ENCODE peak calls at places on chromosome 5, in eight cellular contexts. I is upper lobe of right lung, V is fibroblast of lung, T is progenitor cell of endocrine pancreas, G is cardiac fibroblast, X is B cell, U is coronary artery, R is bronchial epithelial cell. W is an unnamed sample.

GRCh38 chr5:3615217-3615616 is 19.6 kb downstream of the IRX1 start:
- DNase-seq in X (no peak), T (no peak), G (no peak), U (no peak), I (no peak), R (no peak), V (peak), W (no peak)

GRCh38 chr5:107389769-107390168 is 281.0 kb downstream of the EFNA5 start:
- DNase-seq in U (no peak), V (no peak), G (no peak), R (peak), I (no peak), X (no peak), T (no peak), W (no peak)

GRCh38 chr5:171388816-171389168 is 1.1 kb downstream of the NPM1 start:
- DNase-seq in T (no peak), V (peak), R (no peak), X (no peak), U (no peak), I (no peak), G (no peak), W (peak)

GRCh38 chr5:157918811-157919742 is 60.1 kb upstream of the CLINT1 start:
- DNase-seq in X (peak), I (peak), G (peak), V (peak), R (peak), T (no peak), U (no peak), W (no peak)

GRCh38 chr5:35218981-35219380 is 11.3 kb downstream of the PRLR start:
- DNase-seq in U (no peak), T (no peak), V (no peak), I (no peak), G (no peak), X (no peak), R (no peak), W (no peak)

GRCh38 chr5:124630767-124631704 is 115.4 kb downstream of the ZNF608 start:
- DNase-seq in G (no peak), U (no peak), X (no peak), T (no peak), V (peak), I (no peak), R (no peak), W (no peak)

GRCh38 chr5:111635946-111636315 is 121.1 kb downstream of the NREP start:
- DNase-seq in R (no peak), I (no peak), X (no peak), V (peak), G (peak), U (no peak), T (no peak), W (no peak)

GRCh38 chr5:180640765-180641565 is 8.4 kb downstream of the FLT4 start:
- DNase-seq in G (no peak), R (no peak), T (no peak), I (peak), V (no peak), U (no peak), X (no peak), W (no peak)

GRCh38 chr5:53253421-53253871 is 143.9 kb upstream of the MOCS2 start:
- DNase-seq in G (peak), V (peak), T (no peak), I (no peak), R (peak), X (no peak), U (no peak), W (no peak)

GRCh38 chr5:62257018-62257367 is 49.0 kb upstream of the KIF2A start:
- DNase-seq in V (no peak), G (no peak), U (no peak), X (no peak), R (no peak), I (no peak), T (no peak), W (no peak)

GRCh38 chr5:167696558-167697314 is 594.7 kb upstream of the WWC1 start:
- DNase-seq in T (no peak), G (no peak), U (no peak), V (no peak), X (no peak), R (no peak), I (no peak), W (no peak)

GRCh38 chr5:81755320-81755719 is 4.4 kb upstream of the SSBP2 start:
- DNase-seq in I (no peak), X (no peak), R (peak), G (peak), U (peak), V (peak), T (no peak), W (no peak)

GRCh38 chr5:36161317-36161716 is 9.4 kb downstream of the SKP2 start:
- DNase-seq in X (no peak), I (no peak), V (no peak), U (no peak), T (no peak), R (peak), G (no peak), W (no peak)

GRCh38 chr5:84091400-84091799 is 293.3 kb downstream of the EDIL3 start:
- DNase-seq in G (no peak), R (no peak), V (no peak), U (no peak), T (no peak), I (no peak), X (no peak), W (no peak)

GRCh38 chr5:81097733-81098132 is 135.4 kb upstream of the CKMT2 start:
- DNase-seq in U (no peak), V (peak), I (no peak), R (no peak), G (no peak), T (no peak), X (no peak), W (no peak)

GRCh38 chr5:172098883-172099282 is 89.1 kb downstream of the STK10 start:
- DNase-seq in T (no peak), R (no peak), G (no peak), V (no peak), X (no peak), I (no peak), U (no peak), W (no peak)

GRCh38 chr5:76402251-76402879 is 720 bp upstream of the IQGAP2 start:
- DNase-seq in I (peak), R (peak), T (peak), V (peak), U (no peak), G (no peak), X (peak), W (peak)

GRCh38 chr5:73692166-73692640 is 66.2 kb downstream of the ARHGEF28 start:
- DNase-seq in R (peak), V (peak), G (peak), X (no peak), U (no peak), I (no peak), T (no peak), W (no peak)

GRCh38 chr5:151023047-151023615 is 2.7 kb downstream of the GPX3 start:
- DNase-seq in T (no peak), X (no peak), I (no peak), U (peak), R (peak), G (peak), V (peak), W (no peak)

GRCh38 chr5:151406322-151406947 is 41.0 kb upstream of the SLC36A1 start:
- DNase-seq in G (peak), I (no peak), X (no peak), T (no peak), V (no peak), R (peak), U (no peak), W (no peak)

GRCh38 chr5:146565764-146566163 is 49.8 kb upstream of the GPR151 start:
- DNase-seq in V (peak), I (no peak), R (peak), U (no peak), X (no peak), G (peak), T (peak), W (peak)

GRCh38 chr5:15009420-15009819 is 137.8 kb upstream of the ANKH start:
- DNase-seq in X (no peak), R (peak), V (peak), G (peak), T (no peak), U (no peak), I (no peak), W (no peak)

GRCh38 chr5:122187426-122187825 is 58.1 kb downstream of the ZNF474 start:
- DNase-seq in X (no peak), R (peak), T (no peak), U (no peak), I (no peak), V (peak), G (peak), W (no peak)

GRCh38 chr5:138536665-138537315 is 6.2 kb downstream of the ETF1 start:
- DNase-seq in R (no peak), G (peak), I (no peak), T (no peak), V (peak), U (no peak), X (no peak), W (no peak)
- TF ChIP-seq CTCF in R (peak), G (peak), I (peak), T (peak), V (peak), U (no peak), X (peak), W (peak)

GRCh38 chr5:110021251-110021650 is 331.5 kb downstream of the MAN2A1 start:
- DNase-seq in R (no peak), V (no peak), X (no peak), T (no peak), I (no peak), U (no peak), G (no peak), W (no peak)
- TF ChIP-seq CTCF in R (no peak), V (no peak), X (no peak), T (no peak), I (no peak), U (no peak), G (no peak), W (no peak)

DNA sequence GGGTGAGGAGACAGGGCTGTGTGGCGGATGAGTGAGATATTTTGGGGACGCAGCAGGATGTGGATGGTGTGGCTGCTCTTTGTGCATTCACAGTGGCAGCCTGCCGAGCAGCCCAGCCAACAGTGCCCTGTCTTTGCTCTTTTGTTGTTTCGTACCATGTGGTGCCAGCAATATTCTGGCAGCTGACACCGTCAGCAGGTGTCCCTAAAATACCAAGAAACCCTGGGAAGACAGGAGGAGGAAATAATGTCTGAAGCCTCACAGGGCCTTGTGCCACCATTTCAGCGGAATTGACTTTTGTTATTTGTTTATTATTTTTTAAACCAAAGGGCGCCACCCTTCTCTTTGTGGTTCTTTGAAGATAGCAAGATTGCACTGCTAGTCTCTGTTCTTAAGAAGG is 141.4 kb downstream of the CCDC192 start:
- DNase-seq in G (no peak), V (no peak), R (no peak), I (no peak), T (no peak), X (no peak), U (no peak), W (no peak)
- TF ChIP-seq CTCF in G (no peak), V (no peak), R (no peak), I (no peak), T (no peak), X (no peak), U (no peak), W (no peak)

GRCh38 chr5:174816858-174817257 is 92.5 kb downstream of the MSX2 start:
- DNase-seq in T (no peak), V (no peak), G (no peak), R (no peak), X (no peak), I (no peak), U (no peak), W (no peak)
- TF ChIP-seq CTCF in T (peak), V (peak), G (peak), R (no peak), X (no peak), I (peak), U (no peak), W (peak)

DNA sequence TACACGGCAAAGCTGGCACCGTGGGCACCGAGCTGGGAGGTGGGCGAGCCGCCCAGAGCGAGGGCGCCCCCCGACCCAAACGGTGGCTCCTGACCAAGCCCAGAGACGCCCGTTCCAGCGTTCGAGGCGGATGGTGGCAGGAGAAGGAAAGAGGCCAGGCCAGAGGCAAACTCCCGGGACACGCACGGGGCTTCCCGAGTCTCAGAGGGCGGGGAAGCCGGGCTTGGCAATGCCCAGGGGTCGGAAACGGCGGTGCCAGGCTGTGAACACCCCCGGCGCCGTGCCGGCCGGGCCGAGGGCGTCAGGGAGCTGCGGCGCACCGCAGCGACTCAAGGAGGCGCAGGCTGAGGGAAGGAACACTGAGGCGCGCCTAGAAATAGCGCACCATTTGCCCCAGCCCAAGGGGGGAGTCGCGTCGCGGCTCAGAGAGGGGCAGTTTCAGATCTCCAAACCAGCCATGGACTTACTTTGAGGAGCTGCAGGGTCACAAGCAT is 397 bp downstream of the SPRY4 start:
- DNase-seq in V (no peak), X (peak), G (no peak), T (peak), R (no peak), U (peak), I (peak), W (no peak)
- TF ChIP-seq CTCF in V (peak), X (peak), G (peak), T (peak), R (peak), U (no peak), I (peak), W (no peak)

DNA sequence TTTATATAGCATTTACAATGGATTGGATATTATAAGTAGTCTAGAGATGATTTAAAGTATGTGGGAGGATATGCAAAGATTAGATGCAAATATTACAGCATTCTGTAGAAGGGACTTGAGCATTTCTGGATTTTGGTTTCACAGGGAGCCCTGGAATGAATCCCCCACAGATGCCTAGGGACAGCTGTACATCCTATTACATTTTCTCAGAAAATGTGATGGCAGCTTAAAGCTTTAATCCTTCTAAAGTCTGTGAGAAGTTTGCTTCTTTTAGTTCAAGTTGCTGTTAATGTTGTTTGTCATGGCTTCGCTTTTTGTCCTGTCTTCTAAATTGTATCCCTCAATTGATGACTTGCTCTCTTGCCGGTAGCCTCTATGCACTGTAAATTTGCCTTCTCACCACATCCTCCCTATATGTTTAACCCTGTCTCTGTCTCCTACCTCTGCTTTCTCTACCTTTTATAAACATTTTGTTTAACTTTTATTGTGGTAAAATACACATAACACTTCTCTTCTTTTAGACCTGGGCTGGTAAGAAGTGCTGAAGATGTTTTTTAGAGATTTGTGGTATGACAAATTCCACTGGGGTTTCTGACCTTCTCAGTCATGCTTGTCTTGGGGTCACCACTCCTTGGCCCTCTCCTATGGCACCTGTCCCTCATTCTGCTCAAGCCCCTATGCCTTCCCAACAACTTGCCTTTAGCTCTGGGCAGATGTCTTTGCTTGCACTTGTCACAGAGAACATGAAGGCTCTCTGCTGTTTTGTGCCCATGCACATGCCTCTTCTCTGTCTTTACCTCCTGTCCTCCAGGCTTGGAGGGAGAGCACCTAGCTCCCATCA is 37.9 kb downstream of the LNPEP start:
- DNase-seq in T (no peak), G (no peak), U (no peak), X (no peak), R (no peak), I (no peak), V (no peak), W (no peak)
- TF ChIP-seq CTCF in T (no peak), G (no peak), U (no peak), X (no peak), R (no peak), I (no peak), V (no peak), W (no peak)

DNA sequence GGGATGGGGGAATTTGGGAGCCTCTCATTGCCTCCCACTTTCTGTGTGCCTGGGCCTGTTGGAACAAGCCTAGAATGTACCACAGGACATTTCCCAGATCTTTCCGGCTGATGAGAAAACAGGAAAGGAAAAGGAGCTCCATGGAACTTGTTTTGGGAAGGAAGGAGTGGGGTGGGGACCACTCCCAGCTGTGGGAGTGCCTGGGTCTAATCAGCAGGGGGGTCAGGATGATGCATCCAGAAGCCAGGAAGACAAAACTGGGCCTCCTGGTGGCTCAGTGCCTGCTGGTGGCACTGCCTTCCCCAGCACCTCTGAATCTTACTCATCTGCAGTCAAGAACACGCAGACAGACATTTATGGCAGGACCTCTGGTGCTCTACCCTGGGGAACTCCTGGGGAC is 2.8 kb downstream of the SMIM33 start:
- DNase-seq in V (no peak), I (no peak), R (peak), T (no peak), U (no peak), X (no peak), G (peak), W (no peak)
- TF ChIP-seq CTCF in V (no peak), I (no peak), R (peak), T (no peak), U (no peak), X (no peak), G (no peak), W (no peak)

DNA sequence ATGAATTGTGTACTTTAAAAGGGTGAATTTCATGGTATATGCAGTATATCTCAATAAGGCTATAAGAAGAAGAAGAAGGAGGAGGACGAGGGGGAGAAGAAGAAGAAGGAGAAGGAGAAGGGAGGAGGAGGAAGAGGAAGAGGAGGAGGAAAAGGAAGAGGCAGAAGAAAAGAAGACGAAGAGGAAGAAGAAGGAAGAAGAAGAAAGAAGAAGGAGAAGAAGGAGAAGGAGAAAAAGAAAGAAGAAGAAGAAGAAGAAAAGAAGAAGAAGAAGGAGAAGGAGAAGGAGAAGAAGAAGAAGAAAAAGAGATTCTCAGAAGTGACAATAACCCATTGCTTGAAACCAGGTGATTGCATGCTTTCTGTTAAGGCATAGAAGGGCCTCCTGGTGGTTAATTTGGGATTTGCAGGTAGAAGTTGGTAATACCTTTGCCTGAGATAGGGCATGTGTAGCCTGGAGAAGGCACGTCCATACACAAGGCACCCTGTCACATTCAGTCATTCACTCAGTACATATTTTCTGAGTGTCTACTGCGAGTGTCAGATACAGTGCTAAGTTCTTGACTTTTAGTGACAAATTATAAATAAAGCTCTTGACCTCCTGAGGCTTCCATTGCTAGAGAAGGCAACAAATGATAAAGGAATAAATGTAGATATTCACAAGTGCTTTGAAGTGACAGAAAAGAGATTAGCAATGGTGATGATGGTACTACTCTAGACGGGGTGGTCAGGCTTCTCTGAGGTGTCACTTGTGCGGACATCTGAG is 231.3 kb downstream of the NPR3 start:
- DNase-seq in U (no peak), G (peak), R (peak), T (peak), V (peak), I (no peak), X (no peak), W (peak)
- TF ChIP-seq CTCF in U (no peak), G (peak), R (peak), T (peak), V (peak), I (peak), X (peak), W (peak)

GRCh38 chr5:9698849-9699240 is 68.7 kb upstream of the TAS2R1 start:
- DNase-seq in T (no peak), X (no peak), U (no peak), G (no peak), V (no peak), R (no peak), I (no peak), W (no peak)
- TF ChIP-seq CTCF in T (no peak), X (no peak), U (no peak), G (no peak), V (no peak), R (no peak), I (no peak), W (no peak)